ENCODE peak calls at places on chromosomes 1 and 21, in four cellular contexts. One of them, this sample, is unnamed.

GRCh38 chr21:42513985-42514882 is 582 bp downstream of the SLC37A1 start:
- DNase-seq in SK-N-SH: peak
- DNase-seq in K562: no peak
- DNase-seq in HepG2: no peak
- DNase-seq in this sample: no peak

GRCh38 chr1:112849425-112849966 is 106.5 kb downstream of the SLC16A1 start:
- DNase-seq in SK-N-SH: peak
- DNase-seq in K562: no peak
- DNase-seq in HepG2: no peak
- DNase-seq in this sample: peak

GRCh38 chr1:2375246-2375922 is 16.0 kb downstream of the MORN1 start:
- DNase-seq in SK-N-SH: no peak
- DNase-seq in K562: no peak
- DNase-seq in HepG2: no peak
- DNase-seq in this sample: no peak

GRCh38 chr1:200951016-200951415 is 56.3 kb downstream of the INAVA start:
- DNase-seq in SK-N-SH: no peak
- DNase-seq in K562: no peak
- DNase-seq in HepG2: no peak
- DNase-seq in this sample: no peak

GRCh38 chr1:91098299-91098901 is 76.6 kb upstream of the ZNF644 start:
- DNase-seq in SK-N-SH: no peak
- DNase-seq in K562: no peak
- DNase-seq in HepG2: no peak
- DNase-seq in this sample: no peak

GRCh38 chr1:61741682-61742619 is at the start of gene PATJ:
- DNase-seq in SK-N-SH: peak
- DNase-seq in K562: no peak
- DNase-seq in HepG2: peak
- DNase-seq in this sample: peak

GRCh38 chr21:7953058-7953457 is 2568.3 kb upstream of the TPTE start:
- DNase-seq in SK-N-SH: no peak
- DNase-seq in K562: no peak
- DNase-seq in HepG2: no peak
- DNase-seq in this sample: no peak

GRCh38 chr1:11753555-11754208 is 8.3 kb upstream of the C1orf167 start:
- DNase-seq in SK-N-SH: no peak
- DNase-seq in K562: peak
- DNase-seq in HepG2: no peak
- DNase-seq in this sample: no peak

GRCh38 chr21:36627242-36627641 is 71.7 kb upstream of the SIM2 start:
- DNase-seq in SK-N-SH: no peak
- DNase-seq in K562: no peak
- DNase-seq in HepG2: no peak
- DNase-seq in this sample: no peak

GRCh38 chr1:82227696-82228095 is 427.0 kb downstream of the ADGRL2 start:
- DNase-seq in SK-N-SH: no peak
- DNase-seq in K562: no peak
- DNase-seq in HepG2: no peak
- DNase-seq in this sample: no peak

GRCh38 chr1:108201682-108202081 is 1.5 kb upstream of the SLC25A24 start:
- DNase-seq in SK-N-SH: no peak
- DNase-seq in K562: no peak
- DNase-seq in HepG2: no peak
- DNase-seq in this sample: no peak

GRCh38 chr21:15966216-15966615 is 236.4 kb downstream of the USP25 start:
- DNase-seq in SK-N-SH: peak
- DNase-seq in K562: no peak
- DNase-seq in HepG2: no peak
- DNase-seq in this sample: no peak

GRCh38 chr1:3404801-3405200 is 49.7 kb upstream of the ARHGEF16 start:
- DNase-seq in SK-N-SH: no peak
- DNase-seq in K562: no peak
- DNase-seq in HepG2: no peak
- DNase-seq in this sample: no peak

GRCh38 chr1:56156937-56157336 is 422.4 kb downstream of the PLPP3 start:
- DNase-seq in SK-N-SH: no peak
- DNase-seq in K562: no peak
- DNase-seq in HepG2: no peak
- DNase-seq in this sample: no peak

GRCh38 chr1:38135621-38136414 is 89.2 kb upstream of the POU3F1 start:
- DNase-seq in SK-N-SH: no peak
- DNase-seq in K562: no peak
- DNase-seq in HepG2: no peak
- DNase-seq in this sample: no peak

GRCh38 chr1:166432655-166433054 is 265.9 kb upstream of the FAM78B start:
- DNase-seq in SK-N-SH: no peak
- DNase-seq in K562: no peak
- DNase-seq in HepG2: no peak
- DNase-seq in this sample: no peak

GRCh38 chr1:203512830-203513578 is 19.1 kb downstream of the OPTC start:
- DNase-seq in SK-N-SH: no peak
- DNase-seq in K562: no peak
- DNase-seq in HepG2: peak
- DNase-seq in this sample: peak

GRCh38 chr1:31702836-31703404 is 897 bp downstream of the COL16A1 start:
- DNase-seq in SK-N-SH: peak
- DNase-seq in K562: no peak
- DNase-seq in HepG2: no peak
- DNase-seq in this sample: no peak

GRCh38 chr1:33972676-33973395 is 109.0 kb downstream of the HMGB4 start:
- DNase-seq in SK-N-SH: no peak
- DNase-seq in K562: no peak
- DNase-seq in HepG2: no peak
- DNase-seq in this sample: no peak

GRCh38 chr1:155003227-155003765 is 694 bp downstream of the ZBTB7B start:
- DNase-seq in SK-N-SH: peak
- DNase-seq in K562: peak
- DNase-seq in HepG2: no peak
- DNase-seq in this sample: no peak

GRCh38 chr1:5991784-5992033 is 516 bp downstream of the NPHP4 start:
- DNase-seq in SK-N-SH: peak
- DNase-seq in K562: peak
- DNase-seq in HepG2: no peak
- DNase-seq in this sample: no peak

GRCh38 chr1:171788696-171789095 is 7.2 kb downstream of the METTL13 start:
- DNase-seq in SK-N-SH: no peak
- DNase-seq in K562: no peak
- DNase-seq in HepG2: no peak
- DNase-seq in this sample: no peak

DNA sequence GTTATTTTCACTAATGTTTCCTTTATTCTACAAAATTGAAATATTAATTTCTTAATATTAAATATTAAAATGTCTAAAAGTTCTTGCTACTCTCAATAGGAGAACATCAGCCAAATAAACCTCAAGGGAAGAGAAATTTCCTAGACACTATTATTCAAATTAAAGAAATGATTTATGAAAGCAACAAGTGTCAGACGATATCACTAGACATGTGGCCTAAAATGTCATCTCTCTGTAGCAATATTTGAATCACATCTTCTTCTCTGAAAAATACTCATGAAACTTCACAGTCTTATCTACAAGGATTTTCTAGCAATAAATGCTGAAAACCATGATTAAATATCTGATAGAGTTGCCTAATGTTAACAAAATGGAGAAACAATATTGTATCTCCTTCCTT is 2.5 kb upstream of the SERBP1 start:
- DNase-seq in SK-N-SH: no peak
- DNase-seq in K562: no peak
- DNase-seq in HepG2: no peak
- DNase-seq in this sample: no peak
- TF ChIP-seq JUND in SK-N-SH: no peak
- TF ChIP-seq JUND in K562: no peak
- TF ChIP-seq JUND in HepG2: no peak
- TF ChIP-seq JUND in this sample: no peak

GRCh38 chr1:7362947-7363346 is 408.1 kb upstream of the VAMP3 start:
- DNase-seq in SK-N-SH: no peak
- DNase-seq in K562: no peak
- DNase-seq in HepG2: no peak
- DNase-seq in this sample: no peak

GRCh38 chr1:7355646-7356045 is 415.4 kb upstream of the VAMP3 start:
- DNase-seq in SK-N-SH: no peak
- DNase-seq in K562: no peak
- DNase-seq in HepG2: no peak
- DNase-seq in this sample: no peak

GRCh38 chr1:7360526-7360925 is 410.6 kb upstream of the VAMP3 start:
- DNase-seq in SK-N-SH: no peak
- DNase-seq in K562: no peak
- DNase-seq in HepG2: no peak
- DNase-seq in this sample: no peak

GRCh38 chr1:7356079-7356478 is 415.0 kb upstream of the VAMP3 start:
- DNase-seq in SK-N-SH: no peak
- DNase-seq in K562: no peak
- DNase-seq in HepG2: no peak
- DNase-seq in this sample: no peak

DNA sequence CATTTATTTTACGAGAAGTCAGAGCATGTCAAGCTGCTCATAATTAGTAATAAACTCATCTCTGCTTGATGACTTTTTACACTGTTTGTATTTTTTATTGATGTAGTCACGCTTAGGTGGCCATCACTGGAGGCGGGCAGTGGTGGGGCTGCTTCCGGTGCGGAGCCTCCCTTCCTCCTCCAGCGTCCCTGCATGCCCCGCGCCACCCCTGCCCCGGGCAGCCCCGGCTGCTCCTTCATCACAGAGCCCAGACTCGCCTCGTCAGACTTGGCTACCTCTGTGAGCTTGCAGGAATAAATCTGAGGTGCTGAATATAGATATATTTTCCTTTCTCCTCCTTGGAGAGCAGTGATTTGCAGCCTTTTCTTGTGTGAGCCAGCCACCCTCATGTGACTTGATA is 412.8 kb upstream of the VAMP3 start:
- DNase-seq in SK-N-SH: no peak
- DNase-seq in K562: no peak
- DNase-seq in HepG2: no peak
- DNase-seq in this sample: no peak
- TF ChIP-seq JUND in SK-N-SH: no peak
- TF ChIP-seq JUND in K562: no peak
- TF ChIP-seq JUND in HepG2: no peak
- TF ChIP-seq JUND in this sample: no peak

GRCh38 chr1:215900684-215901083 is 333.6 kb downstream of the KCTD3 start:
- DNase-seq in SK-N-SH: peak
- DNase-seq in K562: no peak
- DNase-seq in HepG2: no peak
- DNase-seq in this sample: no peak

GRCh38 chr1:215899901-215900300 is 332.8 kb downstream of the KCTD3 start:
- DNase-seq in SK-N-SH: no peak
- DNase-seq in K562: no peak
- DNase-seq in HepG2: no peak
- DNase-seq in this sample: no peak

GRCh38 chr1:215911406-215911968 is 344.4 kb downstream of the KCTD3 start:
- DNase-seq in SK-N-SH: no peak
- DNase-seq in K562: no peak
- DNase-seq in HepG2: no peak
- DNase-seq in this sample: no peak

GRCh38 chr1:215905493-215906095 is 338.5 kb downstream of the KCTD3 start:
- DNase-seq in SK-N-SH: no peak
- DNase-seq in K562: no peak
- DNase-seq in HepG2: no peak
- DNase-seq in this sample: no peak
- TF ChIP-seq JUND in SK-N-SH: no peak
- TF ChIP-seq JUND in K562: no peak
- TF ChIP-seq JUND in HepG2: no peak
- TF ChIP-seq JUND in this sample: no peak

DNA sequence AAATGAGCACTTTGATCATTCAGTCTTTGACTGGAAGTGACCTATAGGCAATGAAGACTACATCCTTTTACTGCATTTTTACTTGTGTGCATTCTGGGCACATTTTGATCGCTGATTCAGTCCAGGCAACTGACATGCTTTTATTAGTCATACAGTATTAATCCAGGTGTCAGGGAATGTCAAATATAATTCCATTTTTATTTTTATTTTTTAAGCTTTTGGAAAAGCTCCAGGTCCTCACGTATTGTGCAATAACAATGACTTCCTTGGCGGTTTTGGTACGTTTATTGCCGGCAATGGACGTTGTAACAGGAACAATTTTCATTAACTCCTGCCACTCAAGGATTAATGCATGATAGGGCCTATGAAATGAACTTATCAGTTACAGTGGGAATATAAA is 302.6 kb upstream of the PTBP2 start:
- DNase-seq in SK-N-SH: no peak
- DNase-seq in K562: no peak
- DNase-seq in HepG2: no peak
- DNase-seq in this sample: no peak
- TF ChIP-seq JUND in SK-N-SH: no peak
- TF ChIP-seq JUND in K562: no peak
- TF ChIP-seq JUND in HepG2: no peak
- TF ChIP-seq JUND in this sample: no peak

DNA sequence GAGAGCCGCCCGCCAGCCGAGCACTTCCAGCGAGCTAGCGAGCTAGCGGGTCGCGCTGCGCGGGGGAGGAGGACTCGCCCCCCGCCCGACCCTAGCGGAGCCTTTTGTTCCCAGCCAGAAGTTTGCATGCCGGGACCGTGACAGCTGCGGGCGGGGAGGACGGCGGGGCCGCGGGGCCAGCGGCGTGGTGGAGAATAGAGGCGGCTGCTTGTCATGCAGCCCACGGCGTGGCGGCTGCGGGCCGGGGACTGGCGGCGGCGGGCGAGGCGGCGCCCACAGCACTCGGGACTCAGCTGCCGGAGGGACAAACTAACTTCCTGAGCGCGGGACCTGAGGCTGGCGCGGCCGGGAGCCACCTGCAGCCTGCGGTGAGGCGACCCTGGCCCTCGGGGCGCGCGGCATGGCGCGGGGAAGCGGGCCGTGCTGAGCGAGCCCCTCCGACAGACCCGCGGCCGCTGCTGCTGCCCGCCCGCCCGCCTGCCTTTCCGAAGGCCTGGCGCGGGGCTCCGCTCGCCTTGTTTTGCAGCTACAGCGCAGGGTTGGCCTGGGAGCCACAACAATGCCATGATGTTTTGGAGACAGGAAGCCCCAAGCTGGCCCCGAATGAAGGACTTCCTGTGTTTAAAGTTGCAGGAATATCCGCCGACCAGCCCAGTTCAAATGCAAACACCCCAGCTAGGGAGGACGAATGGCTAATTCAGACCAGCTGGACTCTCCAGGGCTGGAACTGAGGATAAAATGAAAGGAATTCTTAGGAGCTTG is 82.2 kb upstream of the BMP8A start:
- DNase-seq in SK-N-SH: peak
- DNase-seq in K562: no peak
- DNase-seq in HepG2: peak
- DNase-seq in this sample: no peak
- TF ChIP-seq JUND in SK-N-SH: no peak
- TF ChIP-seq JUND in K562: no peak
- TF ChIP-seq JUND in HepG2: no peak
- TF ChIP-seq JUND in this sample: no peak

This sample was measured in T47D.